ENCODE peak calls at places on chromosomes 2 and 18, in six cellular contexts. D is psoas muscle, S is BE2C, Q is SK-N-SH, J is pancreas, H is GM23338. L is an unnamed sample.

GRCh38 chr2:43132523-43133301 is 93.7 kb downstream of the ZFP36L2 start:
- DNase-seq in D (no peak), S (no peak), Q (peak), J (no peak), H (no peak), L (no peak)

GRCh38 chr2:41112228-41112627 is 660.3 kb upstream of the SLC8A1 start:
- DNase-seq in D (no peak), S (no peak), Q (no peak), J (no peak), H (no peak), L (no peak)

GRCh38 chr2:15527074-15527739 is 33.9 kb downstream of the NBAS start:
- DNase-seq in D (no peak), S (peak), Q (no peak), J (no peak), H (peak), L (no peak)

GRCh38 chr18:30622635-30623034 is 419.9 kb downstream of the DSC3 start:
- DNase-seq in D (no peak), S (no peak), Q (no peak), J (no peak), H (no peak), L (no peak)

GRCh38 chr2:46711156-46711555 is 204.4 kb downstream of the MCFD2 start:
- DNase-seq in D (no peak), S (no peak), Q (no peak), J (no peak), H (no peak), L (no peak)

GRCh38 chr2:152924722-152925121 is 206.3 kb downstream of the ARL6IP6 start:
- DNase-seq in D (no peak), S (no peak), Q (no peak), J (no peak), H (no peak), L (no peak)

GRCh38 chr2:240234503-240234951 is 94.1 kb upstream of the OTOS start:
- DNase-seq in D (no peak), S (peak), Q (no peak), J (peak), H (no peak), L (no peak)

GRCh38 chr18:79522451-79523220 is 126.9 kb downstream of the NFATC1 start:
- DNase-seq in D (no peak), S (no peak), Q (no peak), J (peak), H (no peak), L (peak)

GRCh38 chr2:105739944-105740734 is 4.6 kb upstream of the NCK2 start:
- DNase-seq in D (no peak), S (no peak), Q (no peak), J (no peak), H (no peak), L (no peak)

GRCh38 chr2:171894612-171894947 is 536 bp upstream of the SLC25A12 start:
- DNase-seq in D (no peak), S (no peak), Q (peak), J (no peak), H (no peak), L (no peak)

GRCh38 chr2:166413255-166413654 is 37.5 kb upstream of the SCN9A start:
- DNase-seq in D (no peak), S (no peak), Q (no peak), J (no peak), H (no peak), L (no peak)

GRCh38 chr2:9774266-9774665 is 69.0 kb upstream of the TAF1B start:
- DNase-seq in D (peak), S (no peak), Q (no peak), J (no peak), H (no peak), L (no peak)

DNA sequence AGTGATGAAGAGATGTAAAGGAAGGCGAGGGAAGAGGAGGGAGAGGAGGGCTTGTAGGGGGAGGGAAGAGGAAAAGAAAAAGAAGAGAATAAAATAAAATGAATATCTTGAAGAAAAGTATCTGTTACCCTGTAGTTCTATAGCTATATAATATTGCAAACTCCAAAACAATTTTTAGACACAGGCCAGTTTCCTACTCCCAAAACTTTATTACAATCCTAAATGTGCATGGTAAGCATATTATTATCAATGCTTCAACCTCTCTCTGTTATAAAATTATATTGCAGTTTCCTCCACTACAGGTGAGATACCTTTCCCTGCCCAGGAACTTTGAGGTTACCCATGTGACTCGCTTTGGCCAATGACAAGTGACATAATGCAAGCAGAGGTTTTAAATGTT is 1351.6 kb upstream of the NRXN1 start:
- DNase-seq in D (no peak), S (no peak), Q (no peak), J (no peak), H (no peak), L (no peak)
- TF ChIP-seq CTCF in D (no peak), S (no peak), Q (no peak), J (no peak), H (no peak), L (no peak)

GRCh38 chr2:69390001-69390400 is 3.0 kb upstream of the GFPT1 start:
- DNase-seq in D (no peak), S (no peak), Q (no peak), J (no peak), H (no peak), L (no peak)
- TF ChIP-seq CTCF in D (no peak), S (no peak), Q (no peak), J (no peak), H (no peak), L (no peak)

DNA sequence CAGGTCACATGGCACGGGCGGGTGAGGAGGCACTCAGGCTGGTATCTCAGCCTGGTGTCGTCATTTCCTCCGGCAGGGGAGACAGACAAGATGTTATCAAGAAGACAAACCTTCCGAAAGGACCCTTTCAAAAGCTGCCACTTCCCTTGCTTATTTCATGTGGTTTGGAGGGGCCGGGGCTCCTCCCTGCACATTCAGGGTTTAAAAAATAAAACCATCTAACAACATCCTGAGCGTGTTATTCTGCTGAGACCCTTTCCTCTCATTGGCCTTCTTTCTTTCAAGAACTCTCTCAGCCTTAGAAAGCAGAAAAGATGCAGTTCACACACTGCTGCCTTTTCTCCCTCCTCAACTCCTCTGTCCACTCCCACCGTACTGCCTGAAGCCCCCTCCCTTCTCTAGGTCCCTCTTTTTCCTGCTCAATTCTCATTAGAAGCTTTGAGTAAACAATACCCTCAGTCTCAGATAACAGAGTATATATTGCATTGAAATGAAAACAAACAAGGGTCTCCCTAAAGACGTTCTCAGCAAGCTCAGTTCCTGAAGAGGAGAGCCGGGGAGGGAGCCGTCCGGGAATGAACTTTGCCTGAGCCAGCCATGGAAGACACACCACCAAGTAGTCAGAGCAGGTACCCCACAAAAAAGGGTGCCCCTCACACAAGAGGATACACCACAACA is 9.8 kb downstream of the SMAD7 start:
- DNase-seq in D (no peak), S (peak), Q (peak), J (no peak), H (no peak), L (peak)
- TF ChIP-seq CTCF in D (no peak), S (no peak), Q (no peak), J (no peak), H (no peak), L (no peak)

GRCh38 chr18:48750485-48751175 is 200.1 kb downstream of the SMAD7 start:
- DNase-seq in D (peak), S (no peak), Q (no peak), J (no peak), H (no peak), L (no peak)

GRCh38 chr18:48751727-48752468 is 198.9 kb downstream of the SMAD7 start:
- DNase-seq in D (no peak), S (peak), Q (peak), J (no peak), H (no peak), L (no peak)

GRCh38 chr18:48752928-48753327 is 197.8 kb downstream of the SMAD7 start:
- DNase-seq in D (no peak), S (no peak), Q (no peak), J (no peak), H (no peak), L (no peak)

GRCh38 chr18:48752478-48752877 is 198.3 kb downstream of the SMAD7 start:
- DNase-seq in D (no peak), S (peak), Q (peak), J (no peak), H (no peak), L (no peak)

GRCh38 chr18:48749768-48750167 is 201.0 kb downstream of the SMAD7 start:
- DNase-seq in D (peak), S (no peak), Q (no peak), J (no peak), H (no peak), L (no peak)
- TF ChIP-seq CTCF in D (no peak), S (no peak), Q (no peak), J (no peak), H (no peak), L (no peak)

L was measured in natural killer cell.